ENCODE peak calls at places on chromosomes 5 and 9, in seven cellular contexts. One of them, this sample, is unnamed.

GRCh38 chr5:150490754-150491153 is 17.2 kb upstream of the NDST1 start:
- DNase-seq in psoas muscle: no peak
- DNase-seq in dorsolateral prefrontal cortex: no peak
- DNase-seq in astrocyte: no peak
- DNase-seq in tibial artery: no peak
- DNase-seq in suprapubic skin: no peak
- DNase-seq in gastrocnemius medialis: no peak
- DNase-seq in this sample: no peak

GRCh38 chr5:181114844-181115778 is 15.9 kb downstream of the OR2V1 start:
- DNase-seq in psoas muscle: no peak
- DNase-seq in dorsolateral prefrontal cortex: no peak
- DNase-seq in astrocyte: peak; percentile 35
- DNase-seq in tibial artery: no peak
- DNase-seq in suprapubic skin: peak; percentile 64
- DNase-seq in gastrocnemius medialis: no peak
- DNase-seq in this sample: peak; percentile 21

GRCh38 chr5:139863855-139864558 is 68.4 kb downstream of the PSD2 start:
- DNase-seq in psoas muscle: peak; percentile 65
- DNase-seq in dorsolateral prefrontal cortex: peak; percentile 82
- DNase-seq in astrocyte: peak; percentile 13
- DNase-seq in tibial artery: peak; percentile 70
- DNase-seq in suprapubic skin: no peak
- DNase-seq in gastrocnemius medialis: no peak
- DNase-seq in this sample: peak; percentile 15

GRCh38 chr5:67287795-67288194 is 91.2 kb upstream of the CD180 start:
- DNase-seq in psoas muscle: no peak
- DNase-seq in dorsolateral prefrontal cortex: peak; percentile 59
- DNase-seq in astrocyte: peak; percentile 88
- DNase-seq in tibial artery: no peak
- DNase-seq in suprapubic skin: no peak
- DNase-seq in gastrocnemius medialis: no peak
- DNase-seq in this sample: no peak

GRCh38 chr5:158658439-158659230 is 441.1 kb downstream of the EBF1 start:
- DNase-seq in psoas muscle: no peak
- DNase-seq in dorsolateral prefrontal cortex: no peak
- DNase-seq in astrocyte: peak; percentile 47
- DNase-seq in tibial artery: no peak
- DNase-seq in suprapubic skin: no peak
- DNase-seq in gastrocnemius medialis: no peak
- DNase-seq in this sample: no peak

GRCh38 chr5:151745071-151745705 is 13.2 kb downstream of the ATOX1 start:
- DNase-seq in psoas muscle: peak; percentile 52
- DNase-seq in dorsolateral prefrontal cortex: peak; percentile 94
- DNase-seq in astrocyte: peak; percentile 84
- DNase-seq in tibial artery: peak; percentile 80
- DNase-seq in suprapubic skin: no peak
- DNase-seq in gastrocnemius medialis: peak; percentile 8
- DNase-seq in this sample: peak; percentile 29

GRCh38 chr9:125153712-125154367 is 10.5 kb upstream of the SCAI start:
- DNase-seq in psoas muscle: no peak
- DNase-seq in dorsolateral prefrontal cortex: no peak
- DNase-seq in astrocyte: peak; percentile 20
- DNase-seq in tibial artery: no peak
- DNase-seq in suprapubic skin: no peak
- DNase-seq in gastrocnemius medialis: no peak
- DNase-seq in this sample: no peak

GRCh38 chr9:120942186-120943001 is 15.8 kb upstream of the TRAF1 start:
- DNase-seq in psoas muscle: peak; percentile 50
- DNase-seq in dorsolateral prefrontal cortex: no peak
- DNase-seq in astrocyte: no peak
- DNase-seq in tibial artery: peak; percentile 72
- DNase-seq in suprapubic skin: no peak
- DNase-seq in gastrocnemius medialis: peak; percentile 50
- DNase-seq in this sample: no peak

GRCh38 chr5:39132792-39133191 is 58.6 kb upstream of the RICTOR start:
- DNase-seq in psoas muscle: no peak
- DNase-seq in dorsolateral prefrontal cortex: no peak
- DNase-seq in astrocyte: no peak
- DNase-seq in tibial artery: no peak
- DNase-seq in suprapubic skin: no peak
- DNase-seq in gastrocnemius medialis: no peak
- DNase-seq in this sample: no peak

GRCh38 chr5:170434953-170435605 is 45.9 kb upstream of the KCNMB1 start:
- DNase-seq in psoas muscle: peak; percentile 52
- DNase-seq in dorsolateral prefrontal cortex: peak; percentile 73
- DNase-seq in astrocyte: peak; percentile 4
- DNase-seq in tibial artery: peak; percentile 43
- DNase-seq in suprapubic skin: peak; percentile 85
- DNase-seq in gastrocnemius medialis: peak; percentile 8
- DNase-seq in this sample: peak; percentile 23

GRCh38 chr9:93968451-93969327 is 13.5 kb upstream of the BARX1 start:
- DNase-seq in psoas muscle: no peak
- DNase-seq in dorsolateral prefrontal cortex: no peak
- DNase-seq in astrocyte: peak; percentile 31
- DNase-seq in tibial artery: no peak
- DNase-seq in suprapubic skin: no peak
- DNase-seq in gastrocnemius medialis: no peak
- DNase-seq in this sample: peak; percentile 23

GRCh38 chr9:135104761-135105160 is 17.3 kb downstream of the OLFM1 start:
- DNase-seq in psoas muscle: no peak
- DNase-seq in dorsolateral prefrontal cortex: no peak
- DNase-seq in astrocyte: no peak
- DNase-seq in tibial artery: no peak
- DNase-seq in suprapubic skin: no peak
- DNase-seq in gastrocnemius medialis: no peak
- DNase-seq in this sample: no peak

GRCh38 chr5:135242496-135243193 is 156.4 kb downstream of the MACROH2A1 start:
- DNase-seq in psoas muscle: peak; percentile 66
- DNase-seq in dorsolateral prefrontal cortex: peak; percentile 30
- DNase-seq in astrocyte: peak; percentile 39
- DNase-seq in tibial artery: peak; percentile 64
- DNase-seq in suprapubic skin: peak; percentile 58
- DNase-seq in gastrocnemius medialis: peak; percentile 82
- DNase-seq in this sample: no peak

GRCh38 chr5:102638912-102639652 is 116.0 kb upstream of the PAM start:
- DNase-seq in psoas muscle: no peak
- DNase-seq in dorsolateral prefrontal cortex: no peak
- DNase-seq in astrocyte: peak; percentile 11
- DNase-seq in tibial artery: no peak
- DNase-seq in suprapubic skin: no peak
- DNase-seq in gastrocnemius medialis: no peak
- DNase-seq in this sample: no peak

GRCh38 chr5:39231705-39232525 is 12.6 kb upstream of the FYB1 start:
- DNase-seq in psoas muscle: no peak
- DNase-seq in dorsolateral prefrontal cortex: no peak
- DNase-seq in astrocyte: peak; percentile 8
- DNase-seq in tibial artery: no peak
- DNase-seq in suprapubic skin: no peak
- DNase-seq in gastrocnemius medialis: no peak
- DNase-seq in this sample: no peak

GRCh38 chr5:177378884-177379883 is 5.0 kb upstream of the SLC34A1 start:
- DNase-seq in psoas muscle: no peak
- DNase-seq in dorsolateral prefrontal cortex: no peak
- DNase-seq in astrocyte: peak; percentile 90
- DNase-seq in tibial artery: no peak
- DNase-seq in suprapubic skin: no peak
- DNase-seq in gastrocnemius medialis: no peak
- DNase-seq in this sample: peak; percentile 82

GRCh38 chr5:71816307-71816706 is 97.2 kb downstream of the CARTPT start:
- DNase-seq in psoas muscle: no peak
- DNase-seq in dorsolateral prefrontal cortex: no peak
- DNase-seq in astrocyte: no peak
- DNase-seq in tibial artery: no peak
- DNase-seq in suprapubic skin: no peak
- DNase-seq in gastrocnemius medialis: no peak
- DNase-seq in this sample: no peak

GRCh38 chr9:18786936-18787658 is 245.9 kb downstream of the SAXO1 start:
- DNase-seq in psoas muscle: no peak
- DNase-seq in dorsolateral prefrontal cortex: no peak
- DNase-seq in astrocyte: peak; percentile 61
- DNase-seq in tibial artery: no peak
- DNase-seq in suprapubic skin: no peak
- DNase-seq in gastrocnemius medialis: no peak
- DNase-seq in this sample: no peak

GRCh38 chr9:135218331-135219225 is 131.1 kb downstream of the OLFM1 start:
- DNase-seq in psoas muscle: no peak
- DNase-seq in dorsolateral prefrontal cortex: no peak
- DNase-seq in astrocyte: no peak
- DNase-seq in tibial artery: peak; percentile 19
- DNase-seq in suprapubic skin: peak; percentile 61
- DNase-seq in gastrocnemius medialis: no peak
- DNase-seq in this sample: no peak

GRCh38 chr5:68392608-68393007 is 177.1 kb downstream of the PIK3R1 start:
- DNase-seq in psoas muscle: no peak
- DNase-seq in dorsolateral prefrontal cortex: no peak
- DNase-seq in astrocyte: no peak
- DNase-seq in tibial artery: no peak
- DNase-seq in suprapubic skin: no peak
- DNase-seq in gastrocnemius medialis: no peak
- DNase-seq in this sample: no peak

GRCh38 chr9:82722051-82722450 is 340.9 kb downstream of the RASEF start:
- DNase-seq in psoas muscle: no peak
- DNase-seq in dorsolateral prefrontal cortex: peak; percentile 10
- DNase-seq in astrocyte: no peak
- DNase-seq in tibial artery: no peak
- DNase-seq in suprapubic skin: no peak
- DNase-seq in gastrocnemius medialis: no peak
- DNase-seq in this sample: no peak

GRCh38 chr5:17625686-17626085 is 6.2 kb upstream of the TAF11L13 start:
- DNase-seq in psoas muscle: no peak
- DNase-seq in dorsolateral prefrontal cortex: no peak
- DNase-seq in astrocyte: no peak
- DNase-seq in tibial artery: no peak
- DNase-seq in suprapubic skin: no peak
- DNase-seq in gastrocnemius medialis: no peak
- DNase-seq in this sample: no peak

GRCh38 chr9:21856301-21857094 is 54.1 kb downstream of the MTAP start:
- DNase-seq in psoas muscle: no peak
- DNase-seq in dorsolateral prefrontal cortex: no peak
- DNase-seq in astrocyte: no peak
- DNase-seq in tibial artery: no peak
- DNase-seq in suprapubic skin: no peak
- DNase-seq in gastrocnemius medialis: no peak
- DNase-seq in this sample: peak; percentile 10

GRCh38 chr5:146644811-146645210 is 128.8 kb upstream of the GPR151 start:
- DNase-seq in psoas muscle: no peak
- DNase-seq in dorsolateral prefrontal cortex: no peak
- DNase-seq in astrocyte: no peak
- DNase-seq in tibial artery: no peak
- DNase-seq in suprapubic skin: no peak
- DNase-seq in gastrocnemius medialis: no peak
- DNase-seq in this sample: no peak
- H3K27ac ChIP-seq in psoas muscle: no peak overlapping the region
- H3K27ac ChIP-seq in dorsolateral prefrontal cortex: peak overlapping the region; percentile 27
- H3K27ac ChIP-seq in astrocyte: no peak overlapping the region
- H3K27ac ChIP-seq in tibial artery: no peak overlapping the region
- H3K27ac ChIP-seq in suprapubic skin: no peak overlapping the region
- H3K27ac ChIP-seq in gastrocnemius medialis: no peak overlapping the region
- H3K27ac ChIP-seq in this sample: no peak overlapping the region

GRCh38 chr5:64635056-64635686 is 55.1 kb upstream of the SHISAL2B start:
- DNase-seq in psoas muscle: no peak
- DNase-seq in dorsolateral prefrontal cortex: no peak
- DNase-seq in astrocyte: peak; percentile 4
- DNase-seq in tibial artery: no peak
- DNase-seq in suprapubic skin: no peak
- DNase-seq in gastrocnemius medialis: no peak
- DNase-seq in this sample: peak; percentile 15

GRCh38 chr5:64637837-64638443 is 52.4 kb upstream of the SHISAL2B start:
- DNase-seq in psoas muscle: no peak
- DNase-seq in dorsolateral prefrontal cortex: no peak
- DNase-seq in astrocyte: no peak
- DNase-seq in tibial artery: no peak
- DNase-seq in suprapubic skin: no peak
- DNase-seq in gastrocnemius medialis: no peak
- DNase-seq in this sample: no peak

GRCh38 chr5:64637144-64637543 is 53.2 kb upstream of the SHISAL2B start:
- DNase-seq in psoas muscle: no peak
- DNase-seq in dorsolateral prefrontal cortex: no peak
- DNase-seq in astrocyte: no peak
- DNase-seq in tibial artery: no peak
- DNase-seq in suprapubic skin: no peak
- DNase-seq in gastrocnemius medialis: no peak
- DNase-seq in this sample: no peak

GRCh38 chr5:64628901-64629300 is 61.4 kb upstream of the SHISAL2B start:
- DNase-seq in psoas muscle: no peak
- DNase-seq in dorsolateral prefrontal cortex: peak; percentile 26
- DNase-seq in astrocyte: peak; percentile 7
- DNase-seq in tibial artery: no peak
- DNase-seq in suprapubic skin: no peak
- DNase-seq in gastrocnemius medialis: no peak
- DNase-seq in this sample: no peak

DNA sequence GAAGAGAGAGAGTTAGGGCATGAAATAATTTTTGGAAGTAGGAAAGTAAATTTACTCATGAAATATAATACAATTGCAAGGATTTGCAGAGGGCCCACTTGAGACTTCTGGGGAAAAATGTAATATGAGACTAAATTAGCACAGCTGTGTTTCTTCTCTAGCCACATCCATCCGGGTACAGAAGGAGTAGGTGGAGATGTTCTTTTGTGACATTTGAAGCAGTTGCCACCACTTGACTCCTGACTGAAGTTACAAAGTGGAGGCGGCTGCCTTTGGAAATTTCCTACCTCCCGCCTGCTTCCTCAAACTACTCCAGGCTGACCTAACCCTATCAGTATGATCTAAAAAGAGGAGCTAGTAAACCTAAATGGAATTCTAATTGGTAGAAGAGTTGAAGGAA is 58.1 kb upstream of the SHISAL2B start:
- DNase-seq in psoas muscle: no peak
- DNase-seq in dorsolateral prefrontal cortex: peak; percentile 45
- DNase-seq in astrocyte: peak; percentile 29
- DNase-seq in tibial artery: no peak
- DNase-seq in suprapubic skin: no peak
- DNase-seq in gastrocnemius medialis: no peak
- DNase-seq in this sample: peak; percentile 2
- TF ChIP-seq CTCF in psoas muscle: no peak
- TF ChIP-seq CTCF in dorsolateral prefrontal cortex: no peak
- TF ChIP-seq CTCF in astrocyte: no peak
- TF ChIP-seq CTCF in tibial artery: no peak
- TF ChIP-seq CTCF in suprapubic skin: no peak
- TF ChIP-seq CTCF in gastrocnemius medialis: no peak
- TF ChIP-seq CTCF in this sample: no peak

DNA sequence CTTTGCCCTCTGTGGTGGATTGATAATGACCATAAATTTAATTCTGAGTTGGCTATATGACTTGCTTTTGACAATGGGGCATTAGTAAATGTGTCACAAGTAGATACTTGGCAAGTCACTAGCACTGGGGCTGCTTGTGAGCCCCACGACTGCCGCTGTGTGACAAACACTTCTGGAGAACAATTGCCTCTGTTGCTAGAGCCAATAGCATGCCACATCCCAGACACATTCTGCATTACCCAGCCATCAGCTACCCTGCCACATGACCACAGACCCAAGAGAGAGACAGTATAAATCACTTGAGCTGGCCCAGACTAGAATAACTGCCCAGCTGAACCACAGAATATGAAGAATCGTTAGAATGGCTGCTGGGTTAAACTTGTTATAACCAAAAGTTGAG is 753.2 kb upstream of the DMAC1 start:
- DNase-seq in psoas muscle: no peak
- DNase-seq in dorsolateral prefrontal cortex: peak; percentile 88
- DNase-seq in astrocyte: no peak
- DNase-seq in tibial artery: no peak
- DNase-seq in suprapubic skin: no peak
- DNase-seq in gastrocnemius medialis: no peak
- DNase-seq in this sample: no peak
- H3K27me3 ChIP-seq in psoas muscle: no peaks in the 10 kb centered on the region
- H3K27me3 ChIP-seq in dorsolateral prefrontal cortex: no peaks in the 10 kb centered on the region
- H3K27me3 ChIP-seq in astrocyte: no peaks in the 10 kb centered on the region
- H3K27me3 ChIP-seq in tibial artery: no peaks in the 10 kb centered on the region
- H3K27me3 ChIP-seq in suprapubic skin: no peaks in the 10 kb centered on the region
- H3K27me3 ChIP-seq in gastrocnemius medialis: no peaks in the 10 kb centered on the region
- H3K27me3 ChIP-seq in this sample: no peaks in the 10 kb centered on the region

GRCh38 chr9:13707635-13708410 is 428.3 kb upstream of the MPDZ start:
- DNase-seq in psoas muscle: no peak
- DNase-seq in dorsolateral prefrontal cortex: no peak
- DNase-seq in astrocyte: peak; percentile 87
- DNase-seq in tibial artery: no peak
- DNase-seq in suprapubic skin: no peak
- DNase-seq in gastrocnemius medialis: no peak
- DNase-seq in this sample: no peak
- H3K27ac ChIP-seq in psoas muscle: no peak overlapping the region
- H3K27ac ChIP-seq in dorsolateral prefrontal cortex: no peak overlapping the region
- H3K27ac ChIP-seq in astrocyte: peak overlapping the region; percentile 66
- H3K27ac ChIP-seq in tibial artery: peak overlapping the region; percentile 44
- H3K27ac ChIP-seq in suprapubic skin: no peak overlapping the region
- H3K27ac ChIP-seq in gastrocnemius medialis: no peak overlapping the region
- H3K27ac ChIP-seq in this sample: no peak overlapping the region